ENCODE peak calls at places on chromosome 1, in four cellular contexts. U is OCI-M1; E is activated CD4-positive, alpha-beta T cell treated with anti-CD3 and anti-CD28 coated beads, Interleukin-2, amount 50 U/mL, for 24 hours; J is naive thymus-derived CD4-positive, alpha-beta T cell. G is an unnamed sample.
A peak's percentile ranks its signal among the peaks of the same experiment; 100 is the strongest.

GRCh38 chr1:218299416-218299815 is 14.3 kb downstream of the RRP15 start:
- DNase-seq in U (peak; percentile 88), J (no peak), E (no peak), G (no peak)

GRCh38 chr1:194570449-194570848 is 1384.0 kb upstream of the B3GALT2 start:
- DNase-seq in J (no peak), E (no peak), U (no peak), G (no peak)

GRCh38 chr1:229298887-229299503 is 28.1 kb downstream of the RAB4A start:
- DNase-seq in U (no peak), J (no peak), E (no peak), G (no peak)

GRCh38 chr1:80054129-80054528 is 1047.6 kb upstream of the ADGRL4 start:
- DNase-seq in E (no peak), U (peak; percentile 17), J (no peak), G (no peak)

GRCh38 chr1:202579806-202580205 is 130.4 kb downstream of the SYT2 start:
- DNase-seq in U (no peak), E (no peak), J (no peak), G (no peak)

GRCh38 chr1:47758341-47759237 is 238.6 kb downstream of the TRABD2B start:
- DNase-seq in J (no peak), E (no peak), U (no peak), G (no peak)

GRCh38 chr1:84632975-84633427 is 57.3 kb downstream of the SSX2IP start:
- DNase-seq in E (no peak), J (no peak), U (peak; percentile 61), G (no peak)

GRCh38 chr1:197145451-197146029 is 929 bp downstream of the ASPM start:
- DNase-seq in E (no peak), J (no peak), U (peak; percentile 63), G (no peak)